ENCODE peak calls at places on chromosomes 12 and 14, in seven cellular contexts. D, S, L, O, K, G and P are unnamed samples.

GRCh38 chr12:2893007-2893406 is 2.3 kb downstream of the TULP3 start:
- DNase-seq in D (peak; percentile 59), S (no peak), L (peak; percentile 96), O (peak; percentile 85), K (no peak), G (no peak), P (no peak)

GRCh38 chr14:35365130-35366047 is 39.2 kb downstream of the NFKBIA start:
- DNase-seq in D (peak; percentile 86), S (no peak), L (peak; percentile 93), O (peak; percentile 95), K (peak; percentile 36), G (peak; percentile 93), P (no peak)

GRCh38 chr14:102568115-102568614 is 24.3 kb upstream of the RCOR1 start:
- DNase-seq in D (no peak), S (no peak), L (no peak), O (peak; percentile 91), K (peak; percentile 60), G (peak; percentile 42), P (peak; percentile 89)

GRCh38 chr12:111775205-111776193 is 8.8 kb downstream of the ALDH2 start:
- DNase-seq in D (peak; percentile 66), S (no peak), L (peak; percentile 84), O (peak; percentile 76), K (peak; percentile 93), G (no peak), P (peak; percentile 75)

GRCh38 chr12:6662906-6663742 is at the start of gene ING4:
- DNase-seq in D (peak; percentile 99), S (peak; percentile 99), L (peak; percentile 99), O (peak; percentile 100), K (peak; percentile 97), G (peak; percentile 100), P (peak; percentile 99)

GRCh38 chr12:52184813-52185212 is 7.0 kb downstream of the KRT80 start:
- DNase-seq in D (no peak), S (no peak), L (no peak), O (peak; percentile 66), K (no peak), G (peak; percentile 56), P (no peak)

GRCh38 chr14:79040742-79041249 is 870.6 kb downstream of the NRXN3 start:
- DNase-seq in D (no peak), S (no peak), L (no peak), O (no peak), K (no peak), G (no peak), P (no peak)

GRCh38 chr12:76836633-76837032 is 42.2 kb downstream of the CSRP2 start:
- DNase-seq in D (no peak), S (no peak), L (peak; percentile 11), O (no peak), K (no peak), G (no peak), P (no peak)

GRCh38 chr12:62259311-62259992 is 752 bp upstream of the USP15 start:
- DNase-seq in D (no peak), S (peak; percentile 49), L (no peak), O (no peak), K (peak; percentile 8), G (no peak), P (no peak)

GRCh38 chr12:116708826-116709756 is 28.8 kb downstream of the SPRING1 start:
- DNase-seq in D (peak; percentile 35), S (peak; percentile 85), L (peak; percentile 56), O (peak; percentile 63), K (peak; percentile 55), G (peak; percentile 82), P (peak; percentile 78)

GRCh38 chr14:100321473-100322137 is 1.5 kb upstream of the SLC25A47 start:
- DNase-seq in D (no peak), S (no peak), L (no peak), O (no peak), K (no peak), G (no peak), P (peak; percentile 56)

GRCh38 chr12:106839343-106839742 is 64.9 kb downstream of the RIC8B start:
- DNase-seq in D (no peak), S (no peak), L (no peak), O (no peak), K (no peak), G (no peak), P (no peak)

GRCh38 chr12:17169726-17170471 is 563.9 kb upstream of the LMO3 start:
- DNase-seq in D (no peak), S (no peak), L (no peak), O (no peak), K (no peak), G (no peak), P (no peak)

GRCh38 chr12:124833693-124834122 is 30.0 kb downstream of the SCARB1 start:
- DNase-seq in D (peak; percentile 35), S (peak; percentile 97), L (no peak), O (no peak), K (no peak), G (no peak), P (peak; percentile 96)

GRCh38 chr14:98951521-98952152 is 320.4 kb downstream of the BCL11B start:
- DNase-seq in D (no peak), S (no peak), L (no peak), O (peak; percentile 17), K (no peak), G (no peak), P (peak; percentile 13)

GRCh38 chr12:129203456-129203855 is 350.2 kb downstream of the GLT1D1 start:
- DNase-seq in D (no peak), S (no peak), L (no peak), O (no peak), K (no peak), G (no peak), P (peak; percentile 29)

GRCh38 chr12:76346798-76347420 is 1.3 kb downstream of the BBS10 start:
- DNase-seq in D (peak; percentile 70), S (peak; percentile 26), L (peak; percentile 77), O (no peak), K (no peak), G (peak; percentile 75), P (no peak)

GRCh38 chr14:97948841-97949240 is 1151.7 kb downstream of the VRK1 start:
- DNase-seq in D (no peak), S (no peak), L (no peak), O (peak; percentile 78), K (no peak), G (no peak), P (no peak)

GRCh38 chr12:101829639-101830390 is 944 bp downstream of the GNPTAB start:
- DNase-seq in D (no peak), S (peak; percentile 30), L (no peak), O (no peak), K (peak; percentile 31), G (no peak), P (no peak)

GRCh38 chr12:79174656-79175055 is 310.1 kb downstream of the SYT1 start:
- DNase-seq in D (peak; percentile 18), S (no peak), L (peak; percentile 74), O (no peak), K (no peak), G (peak; percentile 52), P (no peak)

GRCh38 chr12:108596854-108597558 is 878 bp downstream of the TMEM119 start:
- DNase-seq in D (no peak), S (no peak), L (no peak), O (no peak), K (no peak), G (no peak), P (no peak)

GRCh38 chr12:55188974-55189556 is 31.8 kb upstream of the OR10A7 start:
- DNase-seq in D (peak; percentile 74), S (peak; percentile 71), L (peak; percentile 80), O (no peak), K (peak; percentile 5), G (peak; percentile 90), P (peak; percentile 70)

GRCh38 chr12:30795410-30795659 is 40.6 kb upstream of the CAPRIN2 start:
- DNase-seq in D (peak; percentile 80), S (no peak), L (no peak), O (peak; percentile 83), K (no peak), G (no peak), P (peak; percentile 97)